ENCODE peak calls at places on chromosome 14, in nine cellular contexts. D is neural progenitor cell, R is H9, Y is GM12865, Q is neural crest cell, L is progenitor cell of endocrine pancreas, A is IMR-90, X is GM20000, J is lower leg skin. M is an unnamed sample.

GRCh38 chr14:75822522-75823288 is 159.1 kb downstream of the TGFB3 start:
- DNase-seq in D (no peak), R (no peak), Y (no peak), Q (no peak), L (no peak), A (peak; percentile 85), X (no peak), J (no peak), M (no peak)

GRCh38 chr14:39069923-39070322 is 33.1 kb downstream of the SEC23A start:
- DNase-seq in D (no peak), R (no peak), Y (no peak), Q (no peak), L (no peak), A (no peak), X (no peak), J (no peak), M (no peak)

GRCh38 chr14:101926620-101927019 is 37.8 kb upstream of the DYNC1H1 start:
- DNase-seq in D (no peak), R (no peak), Y (no peak), Q (no peak), L (no peak), A (no peak), X (no peak), J (no peak), M (no peak)

GRCh38 chr14:37985826-37986470 is 221.8 kb upstream of the SSTR1 start:
- DNase-seq in D (peak; percentile 72), R (peak; percentile 44), Y (peak; percentile 12), Q (peak; percentile 31), L (peak; percentile 12), A (peak; percentile 65), X (peak; percentile 4), J (no peak), M (peak; percentile 8)

GRCh38 chr14:60686865-60687264 is 37.3 kb downstream of the SIX4 start:
- DNase-seq in D (no peak), R (no peak), Y (no peak), Q (no peak), L (no peak), A (no peak), X (no peak), J (no peak), M (no peak)

GRCh38 chr14:21723431-21724045 is 49.9 kb upstream of the OR4E1 start:
- DNase-seq in D (peak; percentile 89), R (peak; percentile 91), Y (peak; percentile 31), Q (peak; percentile 46), L (no peak), A (no peak), X (peak; percentile 8), J (no peak), M (peak; percentile 12)

GRCh38 chr14:53929871-53930685 is 26.5 kb downstream of the BMP4 start:
- DNase-seq in D (peak; percentile 62), R (peak; percentile 78), Y (peak; percentile 55), Q (no peak), L (peak; percentile 52), A (no peak), X (peak; percentile 35), J (no peak), M (peak; percentile 29)

GRCh38 chr14:105488781-105489606 is 2.1 kb upstream of the TEDC1 start:
- DNase-seq in D (peak; percentile 53), R (no peak), Y (no peak), Q (no peak), L (no peak), A (no peak), X (no peak), J (peak; percentile 42), M (no peak)

GRCh38 chr14:53696217-53696965 is 260.2 kb downstream of the BMP4 start:
- DNase-seq in D (no peak), R (no peak), Y (peak; percentile 12), Q (no peak), L (no peak), A (peak; percentile 16), X (no peak), J (no peak), M (no peak)

GRCh38 chr14:68951051-68951797 is 27.9 kb downstream of the ACTN1 start:
- DNase-seq in D (no peak), R (no peak), Y (no peak), Q (no peak), L (no peak), A (peak; percentile 96), X (no peak), J (peak; percentile 95), M (no peak)

GRCh38 chr14:96734076-96734622 is 63.0 kb upstream of the VRK1 start:
- DNase-seq in D (no peak), R (no peak), Y (no peak), Q (no peak), L (no peak), A (no peak), X (no peak), J (no peak), M (no peak)

GRCh38 chr14:40413146-40413545 is 980.9 kb upstream of the FBXO33 start:
- DNase-seq in D (no peak), R (no peak), Y (no peak), Q (no peak), L (no peak), A (no peak), X (no peak), J (no peak), M (no peak)

GRCh38 chr14:40417777-40418401 is 985.7 kb upstream of the FBXO33 start:
- DNase-seq in D (peak; percentile 71), R (peak; percentile 70), Y (peak; percentile 7), Q (peak; percentile 24), L (peak; percentile 22), A (no peak), X (peak; percentile 9), J (no peak), M (peak; percentile 5)
- TF ChIP-seq CTCF in D (peak; percentile 83), R (peak; percentile 92), Y (peak; percentile 45), Q (peak; percentile 88), L (peak; percentile 88), A (no peak), X (peak; percentile 38), J (no peak), M (peak; percentile 53)

GRCh38 chr14:77763978-77764377 is 3.0 kb upstream of the SNW1 start:
- DNase-seq in D (peak; percentile 6), R (no peak), Y (no peak), Q (no peak), L (no peak), A (no peak), X (no peak), J (no peak), M (no peak)

GRCh38 chr14:77763316-77763715 is 2.4 kb upstream of the SNW1 start:
- DNase-seq in D (peak; percentile 33), R (no peak), Y (no peak), Q (no peak), L (no peak), A (no peak), X (no peak), J (no peak), M (no peak)

GRCh38 chr14:77761205-77761931 is 412 bp upstream of the SNW1 start:
- DNase-seq in D (peak; percentile 57), R (peak; percentile 64), Y (peak; percentile 31), Q (peak; percentile 12), L (no peak), A (peak; percentile 36), X (no peak), J (peak; percentile 33), M (no peak)

GRCh38 chr14:77760381-77761204 is at the start of gene SNW1:
- DNase-seq in D (peak; percentile 97), R (peak; percentile 95), Y (peak; percentile 95), Q (peak; percentile 81), L (peak; percentile 71), A (peak; percentile 95), X (peak; percentile 93), J (peak; percentile 94), M (peak; percentile 95)
- TF ChIP-seq CTCF in D (peak; percentile 11), R (no peak), Y (no peak), Q (peak; percentile 36), L (peak; percentile 28), A (no peak), X (no peak), J (no peak), M (no peak)

GRCh38 chr14:106808458-106808857 is 1282.1 kb downstream of the TMEM121 start:
- DNase-seq in D (no peak), R (no peak), Y (no peak), Q (no peak), L (no peak), A (no peak), X (no peak), J (no peak), M (no peak)

GRCh38 chr14:106807493-106807892 is 1281.1 kb downstream of the TMEM121 start:
- DNase-seq in D (no peak), R (no peak), Y (no peak), Q (no peak), L (no peak), A (no peak), X (no peak), J (no peak), M (no peak)

GRCh38 chr14:106803379-106803778 is 1277.0 kb downstream of the TMEM121 start:
- DNase-seq in D (no peak), R (no peak), Y (no peak), Q (no peak), L (no peak), A (no peak), X (no peak), J (no peak), M (no peak)

GRCh38 chr14:106802413-106803364 is 1276.3 kb downstream of the TMEM121 start:
- DNase-seq in D (no peak), R (no peak), Y (no peak), Q (no peak), L (no peak), A (no peak), X (no peak), J (no peak), M (peak; percentile 26)
- TF ChIP-seq CTCF in D (no peak), R (no peak), Y (peak; percentile 13), Q (no peak), L (no peak), A (no peak), X (no peak), J (no peak), M (peak; percentile 35)

GRCh38 chr14:50736932-50737419 is 68.9 kb upstream of the SAV1 start:
- DNase-seq in D (no peak), R (no peak), Y (peak; percentile 94), Q (no peak), L (no peak), A (no peak), X (peak; percentile 72), J (no peak), M (peak; percentile 70)

GRCh38 chr14:50740858-50741257 is 72.8 kb upstream of the SAV1 start:
- DNase-seq in D (no peak), R (no peak), Y (no peak), Q (no peak), L (no peak), A (no peak), X (no peak), J (no peak), M (no peak)

GRCh38 chr14:50739186-50739585 is 71.1 kb upstream of the SAV1 start:
- DNase-seq in D (no peak), R (no peak), Y (no peak), Q (no peak), L (no peak), A (no peak), X (no peak), J (no peak), M (no peak)

GRCh38 chr14:50733479-50733878 is 65.4 kb upstream of the SAV1 start:
- DNase-seq in D (no peak), R (no peak), Y (no peak), Q (no peak), L (no peak), A (no peak), X (no peak), J (no peak), M (no peak)

GRCh38 chr14:50734950-50735697 is 67.0 kb upstream of the SAV1 start:
- DNase-seq in D (no peak), R (no peak), Y (no peak), Q (no peak), L (no peak), A (no peak), X (no peak), J (no peak), M (no peak)
- TF ChIP-seq CTCF in D (no peak), R (no peak), Y (no peak), Q (peak; percentile 21), L (no peak), A (no peak), X (no peak), J (no peak), M (no peak)